ENCODE peak calls at places on chromosome 17, in five cellular contexts. L, F, B, M and V are unnamed samples.

GRCh38 chr17:78629436-78629995 is 52.3 kb upstream of the DNAH17 start:
- DNase-seq in L (no peak), F (no peak), B (no peak), M (no peak), V (no peak)

GRCh38 chr17:72840019-72840418 is 252.5 kb downstream of the SLC39A11 start:
- DNase-seq in L (no peak), F (no peak), B (no peak), M (no peak), V (no peak)

GRCh38 chr17:15469260-15469659 is 1.8 kb upstream of the CDRT4 start:
- DNase-seq in L (peak; percentile 52), F (no peak), B (no peak), M (peak; percentile 65), V (no peak)

GRCh38 chr17:30376621-30377452 is 1.9 kb upstream of the CPD start:
- DNase-seq in L (peak; percentile 87), F (no peak), B (no peak), M (peak; percentile 46), V (no peak)

GRCh38 chr17:10197721-10198508 is 491 bp downstream of the GAS7 start:
- DNase-seq in L (no peak), F (no peak), B (no peak), M (peak; percentile 16), V (no peak)

GRCh38 chr17:37220609-37220953 is 155.2 kb upstream of the C17orf78 start:
- DNase-seq in L (peak; percentile 54), F (no peak), B (no peak), M (no peak), V (peak; percentile 18)

GRCh38 chr17:74113326-74113725 is 90.2 kb upstream of the RPL38 start:
- DNase-seq in L (no peak), F (no peak), B (no peak), M (no peak), V (no peak)

GRCh38 chr17:38601539-38602351 is 4.0 kb downstream of the SRCIN1 start:
- DNase-seq in L (no peak), F (peak; percentile 47), B (no peak), M (no peak), V (peak; percentile 87)

GRCh38 chr17:50858486-50859225 is 7.5 kb downstream of the TOB1 start:
- DNase-seq in L (no peak), F (no peak), B (no peak), M (no peak), V (no peak)

GRCh38 chr17:42289863-42290165 is 1.5 kb downstream of the STAT5A start:
- DNase-seq in L (no peak), F (no peak), B (no peak), M (no peak), V (no peak)

GRCh38 chr17:50423553-50424159 is 2.4 kb upstream of the ACSF2 start:
- DNase-seq in L (peak; percentile 91), F (no peak), B (peak; percentile 89), M (no peak), V (no peak)

GRCh38 chr17:13609953-13610352 is 8.2 kb upstream of the HS3ST3A1 start:
- DNase-seq in L (no peak), F (no peak), B (no peak), M (no peak), V (no peak)

GRCh38 chr17:47674503-47674902 is 19.5 kb upstream of the TBKBP1 start:
- DNase-seq in L (no peak), F (no peak), B (no peak), M (no peak), V (no peak)

GRCh38 chr17:350706-351435 is 1.7 kb downstream of the RPH3AL start:
- DNase-seq in L (no peak), F (peak; percentile 86), B (peak; percentile 47), M (peak; percentile 92), V (no peak)

GRCh38 chr17:80474231-80474932 is 2.0 kb downstream of the NPTX1 start:
- DNase-seq in L (peak; percentile 53), F (peak; percentile 78), B (no peak), M (no peak), V (peak; percentile 78)

GRCh38 chr17:44878627-44879221 is 20.5 kb downstream of the EFTUD2 start:
- DNase-seq in L (peak; percentile 38), F (peak; percentile 80), B (no peak), M (peak; percentile 49), V (peak; percentile 39)

GRCh38 chr17:20961551-20961950 is 81.3 kb downstream of the USP22 start:
- DNase-seq in L (no peak), F (no peak), B (peak; percentile 96), M (no peak), V (no peak)

GRCh38 chr17:44170499-44171201 is at the start of gene ASB16:
- DNase-seq in L (peak; percentile 55), F (no peak), B (no peak), M (peak; percentile 59), V (peak; percentile 75)

DNA sequence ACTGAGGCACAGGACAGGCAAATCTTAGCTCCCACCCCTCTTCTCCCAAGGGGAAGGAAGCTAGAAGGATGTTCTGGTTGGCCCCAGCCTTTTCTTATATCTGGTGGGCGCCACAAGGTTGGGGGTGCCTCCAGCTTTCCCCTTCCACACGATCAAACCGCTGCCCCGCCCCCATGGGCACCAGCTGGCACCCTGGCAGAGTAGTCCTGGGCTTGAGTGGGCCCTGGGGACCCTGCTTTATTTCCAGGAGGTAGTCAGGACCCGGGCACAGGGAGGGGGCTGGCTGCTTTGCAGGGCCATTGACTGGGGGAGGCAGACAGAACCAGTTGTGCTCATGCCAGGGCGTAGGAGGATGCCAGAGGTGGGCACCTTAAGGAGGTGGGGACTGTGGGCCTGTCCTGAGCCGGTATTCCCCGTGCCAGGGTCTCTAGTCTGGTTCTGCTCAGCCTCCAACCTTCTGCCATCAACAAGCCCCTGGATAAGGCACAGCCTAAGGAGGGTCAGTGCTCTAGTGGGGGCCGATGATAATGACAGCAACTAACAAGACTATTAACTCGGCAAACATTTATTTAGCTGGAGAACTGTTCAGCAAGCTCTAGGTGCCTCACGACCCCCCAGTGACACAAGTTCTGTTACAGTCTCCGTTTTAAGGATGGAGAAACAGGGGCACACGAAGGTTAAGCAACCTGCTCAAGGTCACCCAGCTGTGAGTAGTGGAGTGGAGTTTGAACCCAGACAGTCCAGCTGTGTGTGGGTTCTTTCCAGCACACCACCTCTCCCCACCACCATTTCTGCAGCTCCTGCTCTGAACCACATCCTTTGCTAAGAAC is 7.6 kb upstream of the PPP1R1B start:
- DNase-seq in L (no peak), F (no peak), B (no peak), M (no peak), V (no peak)
- H3K4me3 ChIP-seq in L (no peak overlapping the region), F (peak overlapping the region; percentile 78), B (no peak overlapping the region), M (peak overlapping the region; percentile 47), V (peak overlapping the region; percentile 85)

GRCh38 chr17:31512796-31513195 is 121.3 kb downstream of the RAB11FIP4 start:
- DNase-seq in L (no peak), F (no peak), B (no peak), M (no peak), V (no peak)
- H3K27ac ChIP-seq in L (no peak overlapping the region), F (no peak overlapping the region), B (no peak overlapping the region), M (no peak overlapping the region), V (no peak overlapping the region)

DNA sequence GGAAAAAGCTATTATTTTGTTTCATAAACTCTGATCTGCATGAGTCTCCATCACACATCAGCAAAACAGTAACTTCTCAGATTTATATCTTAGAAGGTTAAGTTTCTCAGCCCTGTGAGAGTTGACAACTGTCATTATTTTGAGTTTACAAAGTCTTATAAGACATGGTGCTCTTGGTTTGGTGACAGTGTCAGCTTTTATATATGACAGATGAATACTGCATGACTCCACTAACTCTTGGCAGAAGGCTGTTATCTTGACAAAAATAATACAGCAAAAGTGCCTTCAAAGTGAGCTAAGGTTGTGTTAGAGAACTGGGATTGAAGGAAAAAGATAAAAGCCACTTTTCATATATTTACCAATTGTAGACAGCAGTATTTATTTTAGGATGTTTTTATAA is 528.4 kb upstream of the SOX9 start:
- DNase-seq in L (no peak), F (no peak), B (no peak), M (no peak), V (no peak)
- TF ChIP-seq CTCF in L (no peak), F (no peak), B (no peak), M (no peak), V (no peak)

GRCh38 chr17:77144227-77144626 is 3.5 kb downstream of the SEC14L1 start:
- DNase-seq in L (no peak), F (no peak), B (no peak), M (no peak), V (no peak)
- H3K4me3 ChIP-seq in L (no peak overlapping the region), F (no peak overlapping the region), B (no peak overlapping the region), M (peak overlapping the region; percentile 75), V (no peak overlapping the region)